ENCODE peak calls at places on chromosome 19, in five cellular contexts. E, D, F, Y and H are unnamed samples.

GRCh38 chr19:47109541-47110375 is 3.8 kb downstream of the ZC3H4 start:
- DNase-seq in E (peak), F (no peak), Y (no peak), D (no peak), H (no peak)

GRCh38 chr19:7516878-7517277 is 975 bp downstream of the ZNF358 start:
- DNase-seq in F (no peak), Y (no peak), E (no peak), D (no peak), H (no peak)

GRCh38 chr19:46271488-46272197 is 25.2 kb upstream of the HIF3A start:
- DNase-seq in Y (peak), E (no peak), D (peak), F (no peak), H (no peak)

GRCh38 chr19:45500918-45501729 is 2.9 kb downstream of the PPM1N start:
- DNase-seq in D (no peak), Y (no peak), F (no peak), E (no peak), H (no peak)

GRCh38 chr19:55526216-55527196 is 10.4 kb downstream of the SBK2 start:
- DNase-seq in F (peak), E (peak), D (peak), Y (no peak), H (peak)

GRCh38 chr19:2034729-2035589 is 16.1 kb downstream of the MKNK2 start:
- DNase-seq in E (peak), Y (no peak), D (no peak), F (peak), H (peak)

GRCh38 chr19:52297601-52298358 is 811 bp downstream of the ZNF480 start:
- DNase-seq in F (no peak), E (peak), Y (no peak), D (no peak), H (no peak)

GRCh38 chr19:46812898-46813569 is 24.6 kb upstream of the SLC1A5 start:
- DNase-seq in Y (no peak), E (no peak), F (peak), D (no peak), H (peak)

GRCh38 chr19:49588370-49589122 is 2.4 kb upstream of the PRR12 start:
- DNase-seq in F (no peak), D (no peak), Y (no peak), E (no peak), H (no peak)

GRCh38 chr19:2426661-2427322 is 594 bp downstream of the TIMM13 start:
- DNase-seq in Y (no peak), F (peak), D (peak), E (peak), H (peak)